ENCODE peak calls at places on chromosomes 7 and 10, in four cellular contexts. X is bronchial epithelial cell; V is activated CD4-positive, alpha-beta T cell treated with anti-CD3 and anti-CD28 coated beads for 48 hours; O is AG04450. S is an unnamed sample.

GRCh38 chr10:47081264-47081663 is 170.0 kb downstream of the PTPN20 start:
- DNase-seq in X (no peak), V (no peak), O (no peak), S (no peak)

GRCh38 chr10:34241226-34242000 is 573.7 kb downstream of the PARD3 start:
- DNase-seq in X (no peak), V (no peak), O (no peak), S (no peak)

GRCh38 chr10:18079665-18080295 is 60.4 kb upstream of the CACNB2 start:
- DNase-seq in X (no peak), V (no peak), O (peak), S (peak)

GRCh38 chr10:37434091-37434490 is 308.7 kb downstream of the ANKRD30A start:
- DNase-seq in X (peak), V (no peak), O (no peak), S (peak)

GRCh38 chr7:138122162-138122561 is 45.9 kb downstream of the AKR1D1 start:
- DNase-seq in X (no peak), V (no peak), O (no peak), S (no peak)

GRCh38 chr10:69665457-69666320 is 35.6 kb downstream of the FAM241B start:
- DNase-seq in X (no peak), V (no peak), O (no peak), S (no peak)

GRCh38 chr10:11201911-11202310 is 184.2 kb downstream of the CELF2 start:
- DNase-seq in X (no peak), V (no peak), O (no peak), S (no peak)

GRCh38 chr10:79244841-79245504 is 102.3 kb upstream of the PPIF start:
- DNase-seq in X (no peak), V (peak), O (no peak), S (no peak)

GRCh38 chr7:106345421-106346166 is 60.8 kb upstream of the NAMPT start:
- DNase-seq in X (peak), V (peak), O (no peak), S (peak)

GRCh38 chr10:29922904-29923303 is 136.5 kb downstream of the JCAD start:
- DNase-seq in X (no peak), V (no peak), O (no peak), S (no peak)

GRCh38 chr7:158449266-158449665 is 138.4 kb downstream of the PTPRN2 start:
- DNase-seq in X (no peak), V (no peak), O (no peak), S (no peak)

GRCh38 chr10:46520941-46521340 is 35.5 kb downstream of the GPRIN2 start:
- DNase-seq in X (peak), V (peak), O (no peak), S (peak)

GRCh38 chr7:139916717-139917395 is 87.8 kb downstream of the TBXAS1 start:
- DNase-seq in X (no peak), V (peak), O (no peak), S (no peak)

GRCh38 chr10:128576916-128577670 is 450.9 kb upstream of the MKI67 start:
- DNase-seq in X (no peak), V (no peak), O (no peak), S (no peak)

GRCh38 chr7:1564603-1565022 is 5.2 kb downstream of the PSMG3 start:
- DNase-seq in X (peak), V (no peak), O (no peak), S (peak)

GRCh38 chr10:45418859-45419672 is 45.0 kb downstream of the ALOX5 start:
- DNase-seq in X (no peak), V (peak), O (no peak), S (peak)

GRCh38 chr7:76260171-76260703 is 42.2 kb upstream of the HSPB1 start:
- DNase-seq in X (no peak), V (peak), O (no peak), S (peak)

GRCh38 chr10:117074621-117075020 is 63.4 kb downstream of the VAX1 start:
- DNase-seq in X (peak), V (no peak), O (no peak), S (peak)

GRCh38 chr10:36725581-36726520 is 399.5 kb upstream of the ANKRD30A start:
- DNase-seq in X (peak), V (no peak), O (peak), S (peak)

GRCh38 chr7:143512488-143513340 is 35.0 kb downstream of the TAS2R41 start:
- DNase-seq in X (peak), V (no peak), O (no peak), S (peak)

GRCh38 chr7:73820013-73820412 is 10.8 kb upstream of the CLDN4 start:
- DNase-seq in X (no peak), V (no peak), O (no peak), S (no peak)

GRCh38 chr7:150668472-150668911 is 17.0 kb upstream of the GIMAP2 start:
- DNase-seq in X (no peak), V (peak), O (no peak), S (no peak)

GRCh38 chr7:12951397-12951801 is 264.0 kb downstream of the ARL4A start:
- DNase-seq in X (peak), V (no peak), O (peak), S (peak)

GRCh38 chr10:119301397-119301796 is 94.0 kb downstream of the GRK5 start:
- DNase-seq in X (no peak), V (peak), O (no peak), S (no peak)

GRCh38 chr10:32271617-32272016 is 75.3 kb downstream of the EPC1 start:
- DNase-seq in X (peak), V (no peak), O (no peak), S (peak)